ENCODE peak calls at places on chromosomes 1 and 21, in eight cellular contexts. P, W, A, D, E, Y, X and S are unnamed samples.

GRCh38 chr1:38082678-38083317 is 36.2 kb upstream of the POU3F1 start:
- DNase-seq in P (no peak), W (no peak), A (no peak), D (no peak), E (peak; percentile 42), Y (no peak), X (no peak), S (no peak)

GRCh38 chr1:2174348-2175054 is 20.1 kb downstream of the FAAP20 start:
- DNase-seq in P (peak; percentile 92), W (peak; percentile 50), A (peak; percentile 45), D (peak; percentile 92), E (peak; percentile 79), Y (no peak), X (peak; percentile 17), S (no peak)

GRCh38 chr1:42322577-42322976 is 12.5 kb downstream of the FOXJ3 start:
- DNase-seq in P (no peak), W (no peak), A (no peak), D (no peak), E (no peak), Y (no peak), X (no peak), S (no peak)

GRCh38 chr1:3306583-3307285 is 147.7 kb upstream of the ARHGEF16 start:
- DNase-seq in P (no peak), W (no peak), A (no peak), D (peak; percentile 49), E (no peak), Y (no peak), X (no peak), S (no peak)

GRCh38 chr21:45003331-45004058 is 63.7 kb downstream of the SLX9 start:
- DNase-seq in P (no peak), W (no peak), A (no peak), D (no peak), E (peak; percentile 56), Y (no peak), X (no peak), S (no peak)

GRCh38 chr21:42186591-42186990 is 32.3 kb upstream of the ABCG1 start:
- DNase-seq in P (no peak), W (no peak), A (no peak), D (no peak), E (no peak), Y (no peak), X (no peak), S (no peak)

GRCh38 chr1:97636941-97637340 is 283.9 kb downstream of the DPYD start:
- DNase-seq in P (no peak), W (no peak), A (no peak), D (no peak), E (no peak), Y (no peak), X (no peak), S (no peak)

GRCh38 chr1:223358826-223359225 is 5.2 kb downstream of the SUSD4 start:
- DNase-seq in P (peak; percentile 62), W (peak; percentile 11), A (no peak), D (no peak), E (peak; percentile 24), Y (no peak), X (no peak), S (no peak)

GRCh38 chr1:52423771-52424170 is 19.4 kb downstream of the PRPF38A start:
- DNase-seq in P (no peak), W (no peak), A (peak; percentile 61), D (no peak), E (no peak), Y (peak; percentile 12), X (peak; percentile 80), S (no peak)

GRCh38 chr1:56535362-56535761 is 44.0 kb downstream of the PLPP3 start:
- DNase-seq in P (peak; percentile 62), W (no peak), A (no peak), D (no peak), E (no peak), Y (no peak), X (no peak), S (no peak)

GRCh38 chr1:65469889-65470340 is 49.4 kb downstream of the LEPR start:
- DNase-seq in P (no peak), W (no peak), A (no peak), D (no peak), E (no peak), Y (no peak), X (no peak), S (no peak)

GRCh38 chr1:219771039-219771438 is 157.3 kb downstream of the SLC30A10 start:
- DNase-seq in P (peak; percentile 61), W (peak; percentile 92), A (no peak), D (peak; percentile 52), E (peak; percentile 16), Y (no peak), X (no peak), S (no peak)

GRCh38 chr1:15429701-15430149 is 8.5 kb upstream of the CTRC start:
- DNase-seq in P (no peak), W (no peak), A (no peak), D (peak; percentile 65), E (no peak), Y (no peak), X (no peak), S (no peak)